ENCODE peak calls at places on chromosomes 4 and X, in four cellular contexts. Q is mesenchymal stem cell, B is H9, J is H1. Y is an unnamed sample.

GRCh38 chr4:48124870-48125269 is 9.2 kb downstream of the TXK start:
- DNase-seq in B (no peak), Q (no peak), J (no peak), Y (no peak)

GRCh38 chr4:41307633-41308032 is 50.9 kb downstream of the UCHL1 start:
- DNase-seq in J (no peak), B (no peak), Q (no peak), Y (no peak)

GRCh38 chr4:71602271-71602890 is 181.5 kb downstream of the GC start:
- DNase-seq in J (no peak), Q (peak), B (no peak), Y (no peak)

GRCh38 chr4:78545275-78546246 is 6.0 kb upstream of the ANXA3 start:
- DNase-seq in Q (no peak), J (no peak), B (no peak), Y (no peak)

GRCh38 chr4:14345356-14345775 is 656.9 kb upstream of the CPEB2 start:
- DNase-seq in B (no peak), Q (peak), J (no peak), Y (no peak)

GRCh38 chr4:152935138-152935537 is 985 bp upstream of the FHDC1 start:
- DNase-seq in Q (peak), J (no peak), B (peak), Y (peak)

GRCh38 chr4:20618729-20619128 is 81.5 kb upstream of the PACRGL start:
- DNase-seq in B (peak), J (no peak), Q (no peak), Y (no peak)

GRCh38 chr4:144353240-144353639 is 212.7 kb upstream of the GYPA start:
- DNase-seq in B (no peak), Q (no peak), J (no peak), Y (no peak)

GRCh38 chr4:3873446-3874415 is 107.5 kb downstream of the ADRA2C start:
- DNase-seq in Q (no peak), J (peak), B (peak), Y (no peak)

GRCh38 chr4:24578364-24578763 is 6.0 kb downstream of the DHX15 start:
- DNase-seq in Q (no peak), J (no peak), B (no peak), Y (no peak)

GRCh38 chr4:186685744-186686143 is 37.9 kb downstream of the FAT1 start:
- DNase-seq in B (no peak), Q (peak), J (no peak), Y (peak)

GRCh38 chr4:85929926-85930325 is 429.9 kb downstream of the MAPK10 start:
- DNase-seq in B (no peak), Q (no peak), J (peak), Y (no peak)

GRCh38 chrX:8692886-8693285 is 39.1 kb downstream of the ANOS1 start:
- DNase-seq in J (no peak), B (no peak), Q (no peak), Y (no peak)

GRCh38 chrX:133046601-133047000 is 50.3 kb downstream of the USP26 start:
- DNase-seq in J (no peak), B (no peak), Q (no peak), Y (no peak)

GRCh38 chrX:10450229-10450958 is 170.0 kb downstream of the MID1 start:
- DNase-seq in J (no peak), B (no peak), Q (peak), Y (no peak)

GRCh38 chrX:7485041-7485440 is 337.1 kb upstream of the PUDP start:
- DNase-seq in J (no peak), B (no peak), Q (no peak), Y (no peak)

GRCh38 chr4:146640021-146640425 is 1.3 kb downstream of the POU4F2 start:
- DNase-seq in Q (no peak), B (no peak), J (no peak), Y (no peak)

GRCh38 chrX:43493751-43494150 is 162.3 kb upstream of the MAOA start:
- DNase-seq in B (no peak), J (no peak), Q (no peak), Y (no peak)

GRCh38 chr4:182124359-182124758 is 118.8 kb upstream of the TENM3 start:
- DNase-seq in J (no peak), Q (no peak), B (no peak), Y (no peak)

GRCh38 chr4:40481977-40482376 is 146.8 kb downstream of the CHRNA9 start:
- DNase-seq in Q (no peak), B (no peak), J (no peak), Y (no peak)

GRCh38 chrX:131745942-131746489 is 202.1 kb downstream of the OR13H1 start:
- DNase-seq in Q (no peak), B (no peak), J (no peak), Y (no peak)

GRCh38 chr4:189301692-189302091 is 639.0 kb upstream of the FRG1 start:
- DNase-seq in Q (no peak), J (no peak), B (no peak), Y (no peak)
- H2BK12ac ChIP-seq in Q (no peak), J (no peak), B (no peak), Y (no peak)

DNA sequence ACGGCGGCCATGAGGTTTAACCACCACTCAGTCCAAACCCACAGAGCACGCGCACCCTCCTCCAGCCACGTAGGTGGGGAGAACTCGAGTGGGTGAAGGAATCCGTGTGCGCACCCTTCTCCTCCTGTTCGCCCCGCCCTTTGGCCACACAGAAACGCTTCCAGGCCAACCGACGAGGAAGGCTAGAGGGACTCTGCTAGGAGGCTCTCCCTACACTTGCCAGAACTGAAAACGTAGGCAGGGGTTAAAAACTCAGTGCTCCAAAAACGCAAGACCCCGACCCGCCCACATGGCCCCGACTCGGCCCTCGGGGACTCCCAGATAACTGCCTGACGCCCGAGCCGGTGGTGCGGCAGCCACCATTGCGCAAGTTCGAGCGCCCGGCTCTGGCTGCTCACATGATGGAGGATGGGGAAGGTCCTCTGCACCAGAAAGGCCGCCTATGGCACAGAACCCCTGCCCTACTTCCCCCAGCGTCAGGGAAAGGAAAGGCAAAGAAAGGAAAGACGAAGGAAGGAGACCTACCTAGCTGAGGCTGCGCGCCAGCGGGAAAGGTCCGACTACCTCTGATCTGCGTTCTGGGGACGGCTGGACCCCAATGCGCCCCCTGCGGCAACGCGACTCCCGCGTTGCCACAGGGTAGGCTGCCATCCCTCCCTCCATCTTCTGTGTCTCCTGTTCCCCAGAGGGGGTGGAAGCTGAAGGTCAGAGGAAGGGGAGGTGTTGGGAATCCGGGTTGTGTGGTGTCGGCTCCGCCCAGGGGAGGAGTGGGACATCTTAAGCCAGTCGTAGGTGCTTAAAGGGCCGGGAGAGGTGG is 201.9 kb upstream of the AGTR2 start:
- DNase-seq in J (peak), Q (peak), B (peak), Y (peak)
- H2BK12ac ChIP-seq in J (peak), Q (peak), B (no peak), Y (peak)

DNA sequence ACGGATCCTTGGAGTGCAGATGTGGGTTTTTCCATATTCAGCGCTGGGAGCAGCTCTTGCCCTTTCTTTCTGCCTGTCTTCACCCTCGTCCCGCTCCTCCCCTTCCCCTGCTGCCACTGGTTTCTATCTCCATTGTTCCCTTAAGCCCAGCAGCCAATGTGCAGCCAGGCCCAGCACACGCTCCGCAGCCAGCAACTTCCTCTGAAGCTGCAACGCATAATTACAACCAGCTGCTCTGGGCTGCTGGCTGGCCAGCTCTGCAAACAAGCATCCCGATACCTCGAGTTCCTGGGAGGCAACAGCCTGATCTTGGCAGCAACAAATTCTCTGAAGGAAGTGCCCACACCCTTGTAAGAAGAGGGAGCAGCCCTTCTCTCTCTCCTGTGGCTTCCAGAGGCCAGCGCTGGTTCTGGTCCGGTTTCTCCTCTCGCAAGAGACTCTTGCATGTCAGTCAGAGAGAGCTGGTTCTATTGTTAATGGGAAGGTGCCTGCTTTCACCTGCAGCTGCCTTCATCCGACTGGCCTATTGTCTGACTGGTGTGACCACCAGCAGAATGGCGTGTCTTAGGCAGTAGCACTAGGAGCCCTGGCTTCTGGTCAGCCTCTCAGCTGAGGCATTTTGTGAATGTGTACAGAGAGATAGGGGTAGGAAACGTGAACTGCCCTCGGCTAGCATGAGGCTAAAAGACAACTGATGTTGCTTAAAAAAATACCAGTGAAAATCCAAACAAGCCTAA is 83.8 kb upstream of the MAML3 start:
- DNase-seq in Q (peak), B (peak), J (peak), Y (peak)
- H2BK12ac ChIP-seq in Q (peak), B (peak), J (peak), Y (no peak)

DNA sequence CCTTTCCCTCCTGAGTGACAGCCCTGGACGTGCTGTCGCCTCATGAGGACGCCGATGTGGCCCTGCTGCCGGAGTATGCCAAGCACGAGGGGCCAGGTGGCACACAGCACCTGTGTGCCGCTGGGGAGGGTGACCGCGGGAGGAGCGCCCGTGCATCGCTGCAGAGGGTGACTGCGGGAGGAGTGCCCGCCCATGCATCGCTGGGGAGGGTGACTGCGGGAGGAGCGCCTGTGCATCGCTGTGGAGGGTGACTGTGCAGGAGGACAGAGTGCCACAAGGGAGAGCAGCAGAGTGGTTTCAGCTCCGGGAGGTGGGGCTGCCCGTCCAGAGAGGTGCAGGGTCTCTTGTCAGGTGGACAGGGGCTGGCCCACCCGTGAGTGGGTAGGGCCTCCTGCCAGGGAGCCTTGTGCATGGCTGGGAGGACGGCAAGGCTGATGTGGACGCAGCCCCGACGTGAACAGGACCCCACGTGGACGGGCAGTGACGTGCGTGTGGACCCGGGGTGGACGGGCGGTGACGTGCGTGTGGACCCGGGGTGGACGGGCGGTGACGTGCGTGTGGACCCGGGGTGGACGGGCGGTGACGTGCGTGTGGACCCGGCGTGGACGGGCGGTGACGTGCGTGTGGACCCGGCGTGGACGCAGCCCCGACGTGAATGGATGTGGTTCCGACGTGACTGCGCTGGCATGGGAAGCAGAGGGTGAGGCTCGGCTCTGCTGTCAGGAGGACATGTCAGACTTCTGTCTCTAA is 14.7 kb downstream of the PCGF3 start:
- DNase-seq in J (no peak), B (no peak), Q (no peak), Y (no peak)
- H2BK12ac ChIP-seq in J (no peak), B (no peak), Q (no peak), Y (no peak)

DNA sequence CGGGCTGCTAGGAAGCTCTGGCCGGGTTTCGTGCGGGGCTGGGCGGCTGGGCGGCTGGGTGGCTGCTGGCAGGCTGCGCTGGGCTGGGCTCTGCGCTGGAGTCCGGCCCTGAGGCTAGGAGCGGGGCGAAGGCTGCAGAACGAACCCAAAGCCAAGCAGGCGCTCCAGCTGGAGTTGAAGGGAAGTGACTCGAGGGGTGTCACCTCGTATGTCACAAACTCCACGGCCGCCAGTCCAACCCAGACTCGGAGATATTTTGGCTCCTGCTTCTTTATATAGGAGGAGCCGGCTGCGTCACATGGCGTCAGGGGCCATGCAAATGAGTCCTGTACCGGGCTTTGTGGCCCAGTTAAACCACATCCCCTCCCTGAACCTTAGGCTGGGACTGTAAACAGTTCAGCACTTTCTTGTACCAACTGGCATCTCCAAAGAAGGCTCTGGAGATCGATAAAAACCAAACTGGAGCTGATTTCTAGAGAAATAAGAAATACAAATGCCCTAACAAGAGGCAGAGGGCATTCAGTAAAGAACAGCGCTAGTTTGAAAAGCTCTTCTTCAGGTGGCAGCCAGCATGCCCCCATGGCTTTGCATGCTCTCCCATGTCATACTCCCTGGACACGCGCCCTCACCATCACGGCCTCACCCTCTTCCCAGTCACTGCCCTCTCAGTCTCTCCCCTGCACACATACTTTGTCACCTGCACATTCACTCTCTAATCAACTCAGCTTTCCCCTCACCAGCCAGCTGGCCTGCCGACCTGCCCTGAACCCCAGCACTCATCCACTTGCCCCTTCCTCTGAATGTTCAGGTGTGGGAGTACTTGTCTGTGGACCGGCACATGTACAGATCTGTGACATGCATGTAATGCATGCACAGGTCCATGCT is 58.5 kb downstream of the TSC22D3 start:
- DNase-seq in B (peak), J (peak), Q (peak), Y (peak)
- H2BK12ac ChIP-seq in B (no peak), J (peak), Q (peak), Y (no peak)

DNA sequence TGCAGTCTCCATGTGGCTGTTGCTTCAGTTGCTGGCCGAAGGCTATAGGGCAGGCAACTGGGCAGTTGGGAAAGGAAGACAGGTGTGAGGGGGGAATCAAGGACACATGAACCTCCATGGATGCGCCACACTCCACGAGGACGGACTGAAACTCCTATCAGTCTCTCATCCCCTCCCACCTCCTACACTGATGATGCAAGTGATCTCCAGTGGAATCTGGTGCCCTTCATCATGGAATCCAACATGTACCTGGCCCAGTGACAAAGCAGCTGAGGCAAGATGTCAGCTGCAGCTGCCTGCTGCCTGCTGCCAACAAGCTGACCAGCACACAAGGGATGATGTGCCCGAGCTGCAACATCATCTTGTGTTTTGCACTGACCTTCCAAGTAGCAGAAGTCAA is 26.0 kb upstream of the MGST2 start:
- DNase-seq in Q (no peak), B (no peak), J (no peak), Y (no peak)
- H2BK12ac ChIP-seq in Q (no peak), B (no peak), J (no peak), Y (no peak)

Y was measured in trophoblast cell.